ENCODE peak calls at places on chromosomes 16 and 17, in four cellular contexts. L, S, X and M are unnamed samples. For H3K4me1, the result is how much of the 10 kb centered on the place peaks cover.

GRCh38 chr17:32492648-32493289 is 6.0 kb downstream of the CDK5R1 start:
- DNase-seq in X (no peak), S (no peak), L (no peak), M (no peak)

GRCh38 chr16:64654137-64654652 is 467.7 kb downstream of the CDH11 start:
- DNase-seq in X (peak), L (no peak), S (no peak), M (no peak)

GRCh38 chr16:72371307-72372081 is 199.5 kb upstream of the PMFBP1 start:
- DNase-seq in S (no peak), L (no peak), X (peak), M (peak)

GRCh38 chr17:50893183-50893993 is 27.2 kb upstream of the TOB1 start:
- DNase-seq in X (peak), S (no peak), L (no peak), M (peak)

GRCh38 chr17:50501054-50501453 is 7.2 kb upstream of the MYCBPAP start:
- DNase-seq in L (no peak), X (no peak), S (peak), M (no peak)

GRCh38 chr16:55367301-55367745 is 43.3 kb downstream of the IRX6 start:
- DNase-seq in L (no peak), S (no peak), X (no peak), M (no peak)

GRCh38 chr16:4402439-4403132 is 13.8 kb downstream of the CORO7 start:
- DNase-seq in S (peak), X (peak), L (peak), M (peak)

GRCh38 chr16:26598061-26598460 is 468.7 kb upstream of the C16orf82 start:
- DNase-seq in L (no peak), S (no peak), X (no peak), M (no peak)

GRCh38 chr17:48733632-48734327 is 5.2 kb upstream of the HOXB13 start:
- DNase-seq in L (no peak), X (no peak), S (no peak), M (no peak)

DNA sequence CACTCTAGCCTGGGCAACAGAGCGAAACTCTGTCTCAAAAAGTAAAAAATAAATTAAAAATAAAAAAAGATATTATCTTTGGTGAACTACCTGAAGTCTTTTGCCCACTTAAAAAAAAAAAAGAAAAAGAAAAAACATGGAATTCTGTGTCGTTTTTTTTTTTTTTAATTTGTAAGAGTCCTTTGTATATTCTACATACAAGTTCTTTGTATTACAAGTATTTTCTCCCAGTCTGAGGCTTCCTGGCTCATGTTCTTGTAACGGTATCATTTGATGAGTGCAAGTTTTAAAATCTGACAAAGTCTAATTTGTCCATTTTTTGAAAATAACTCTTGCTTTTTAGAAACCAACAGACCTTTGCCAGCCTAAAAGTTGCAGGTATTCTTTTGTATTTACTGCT is 12.2 kb upstream of the CBX2 start:
- DNase-seq in S (no peak), L (no peak), X (no peak), M (no peak)
- H3K4me1 ChIP-seq in S (under half), L (under half), X (under half), M (under half)

GRCh38 chr16:22314661-22315626 is 17.7 kb downstream of the POLR3E start:
- DNase-seq in S (no peak), X (no peak), L (no peak), M (peak)
- H3K4me1 ChIP-seq in S (under half), X (under half), L (under half), M (under half)

GRCh38 chr17:83082899-83083367 is 3.5 kb downstream of the METRNL start:
- DNase-seq in S (no peak), L (no peak), X (no peak), M (no peak)
- H3K4me1 ChIP-seq in S (under half), L (under half), X (half or more), M (under half)

GRCh38 chr17:38556234-38556633 is 49.5 kb downstream of the SRCIN1 start:
- DNase-seq in X (no peak), S (no peak), L (no peak), M (peak)
- H3K4me1 ChIP-seq in X (under half), S (under half), L (under half), M (half or more)

GRCh38 chr17:46167267-46167666 is 26.0 kb downstream of the KANSL1 start:
- DNase-seq in L (no peak), S (no peak), X (no peak), M (no peak)
- H3K4me1 ChIP-seq in L (half or more), S (under half), X (under half), M (under half)

GRCh38 chr17:69147460-69147859 is 5.8 kb upstream of the ABCA6 start:
- DNase-seq in X (no peak), L (no peak), S (no peak), M (no peak)
- H3K4me1 ChIP-seq in X (under half), L (under half), S (under half), M (under half)

DNA sequence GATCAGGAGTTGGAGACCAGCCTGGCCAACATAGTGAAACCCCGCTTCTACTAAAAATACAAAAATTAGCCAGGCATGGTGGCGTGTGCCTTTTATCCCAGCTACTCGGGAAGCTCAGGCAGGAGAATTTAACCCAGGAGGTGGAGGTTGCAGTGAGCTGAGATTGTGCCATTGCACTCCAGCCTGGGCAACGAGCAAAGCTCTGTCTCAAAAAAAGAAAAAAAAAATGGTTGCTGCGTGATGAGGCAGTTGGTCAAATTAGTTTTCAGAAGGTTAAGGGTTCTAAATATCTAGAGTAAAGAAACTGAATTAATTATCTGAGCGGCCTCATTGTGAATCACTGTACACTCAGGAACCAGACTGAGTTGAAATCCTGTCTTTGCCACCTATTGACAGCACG is 3.5 kb upstream of the CD68 start:
- DNase-seq in X (no peak), S (no peak), L (no peak), M (no peak)
- H3K4me1 ChIP-seq in X (under half), S (under half), L (under half), M (half or more)

DNA sequence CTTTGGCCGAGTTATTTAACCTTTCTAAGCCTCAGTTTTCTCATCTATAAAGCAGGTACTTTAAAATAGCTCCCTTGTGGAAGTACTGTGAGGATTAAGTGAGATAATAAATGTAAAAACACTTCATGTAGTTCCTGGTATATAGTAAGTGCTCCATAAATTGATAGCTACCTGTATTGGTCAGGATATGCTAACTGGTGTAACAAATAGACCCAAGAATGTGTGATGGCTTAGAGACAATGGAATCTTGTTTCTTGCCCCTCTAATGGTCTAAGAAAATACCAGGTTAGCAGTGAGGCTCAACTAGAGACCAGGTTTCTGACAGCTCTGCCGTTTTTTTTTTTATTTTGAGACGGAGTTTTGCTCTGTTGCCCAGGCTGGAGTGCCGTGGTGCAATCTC is 29.8 kb downstream of the CCR7 start:
- DNase-seq in L (no peak), X (no peak), S (no peak), M (no peak)
- H3K4me1 ChIP-seq in L (under half), X (under half), S (under half), M (half or more)

DNA sequence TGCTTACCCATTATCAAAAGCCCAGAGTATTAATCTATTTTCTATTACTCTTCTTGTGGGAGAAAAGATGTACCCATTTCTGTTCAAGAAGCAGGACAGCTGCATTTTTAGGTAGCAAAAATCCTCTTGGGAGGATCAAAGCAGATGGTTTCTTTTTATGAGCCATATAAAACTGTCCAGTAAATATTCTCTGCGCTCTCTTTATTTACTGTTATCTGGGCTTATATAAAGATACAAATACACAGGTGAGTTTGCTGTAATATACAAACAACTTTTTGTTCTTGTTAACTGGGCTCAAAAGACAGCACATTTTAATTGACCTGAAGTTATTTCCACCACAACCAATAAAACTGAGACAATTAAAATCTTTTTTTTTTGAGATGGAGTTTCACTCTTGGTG is 10.1 kb downstream of the PHF12 start:
- DNase-seq in L (no peak), X (no peak), S (no peak), M (no peak)
- H3K4me1 ChIP-seq in L (half or more), X (under half), S (under half), M (under half)

DNA sequence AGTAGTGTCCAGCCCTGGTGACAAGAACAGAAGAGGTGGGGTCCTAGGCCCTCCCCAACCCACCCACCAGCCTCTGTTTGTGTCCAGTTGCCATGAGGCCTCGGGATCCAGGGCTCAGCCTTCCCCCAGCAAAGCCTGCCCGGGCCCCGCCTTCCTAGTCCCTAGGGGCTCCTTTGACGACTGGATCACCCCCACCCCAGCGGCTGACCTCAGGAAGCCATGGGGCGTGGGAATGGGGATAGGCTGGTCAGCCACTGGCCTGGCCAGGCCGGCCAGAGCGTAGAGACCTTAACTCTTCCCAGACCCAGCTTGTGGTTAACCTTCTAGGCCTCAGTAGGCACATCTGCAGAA is 4.1 kb upstream of the TPPP3 start:
- DNase-seq in S (no peak), L (peak), X (peak), M (no peak)
- H3K4me1 ChIP-seq in S (under half), L (under half), X (under half), M (under half)